ENCODE peak calls at places on chromosomes 2 and 18, in six cellular contexts. One of them, this sample, is unnamed.

GRCh38 chr2:60295591-60295962 is 257.9 kb downstream of the BCL11A start:
- DNase-seq in PC-9: no peak
- DNase-seq in A673: no peak
- DNase-seq in tibial nerve: no peak
- DNase-seq in upper lobe of right lung: no peak
- DNase-seq in IMR-90: no peak
- DNase-seq in this sample: peak; percentile 27

GRCh38 chr2:186328848-186329247 is 157.2 kb upstream of the ZC3H15 start:
- DNase-seq in PC-9: no peak
- DNase-seq in A673: no peak
- DNase-seq in tibial nerve: no peak
- DNase-seq in upper lobe of right lung: no peak
- DNase-seq in IMR-90: no peak
- DNase-seq in this sample: no peak

GRCh38 chr18:56322403-56322802 is 316.0 kb downstream of the TXNL1 start:
- DNase-seq in PC-9: no peak
- DNase-seq in A673: no peak
- DNase-seq in tibial nerve: no peak
- DNase-seq in upper lobe of right lung: no peak
- DNase-seq in IMR-90: no peak
- DNase-seq in this sample: no peak

GRCh38 chr2:77169426-77169825 is 352.8 kb downstream of the LRRTM4 start:
- DNase-seq in PC-9: no peak
- DNase-seq in A673: no peak
- DNase-seq in tibial nerve: no peak
- DNase-seq in upper lobe of right lung: no peak
- DNase-seq in IMR-90: no peak
- DNase-seq in this sample: no peak

GRCh38 chr2:201420442-201421113 is 30.7 kb downstream of the TRAK2 start:
- DNase-seq in PC-9: no peak
- DNase-seq in A673: no peak
- DNase-seq in tibial nerve: no peak
- DNase-seq in upper lobe of right lung: no peak
- DNase-seq in IMR-90: peak; percentile 80
- DNase-seq in this sample: no peak

GRCh38 chr2:176612736-176613135 is 343.5 kb downstream of the MTX2 start:
- DNase-seq in PC-9: peak; percentile 69
- DNase-seq in A673: peak; percentile 40
- DNase-seq in tibial nerve: no peak
- DNase-seq in upper lobe of right lung: no peak
- DNase-seq in IMR-90: no peak
- DNase-seq in this sample: no peak

GRCh38 chr2:174985624-174986023 is 19.6 kb downstream of the CHN1 start:
- DNase-seq in PC-9: no peak
- DNase-seq in A673: peak; percentile 56
- DNase-seq in tibial nerve: no peak
- DNase-seq in upper lobe of right lung: no peak
- DNase-seq in IMR-90: peak; percentile 65
- DNase-seq in this sample: no peak

GRCh38 chr2:182132605-182133004 is 147.0 kb downstream of the PPP1R1C start:
- DNase-seq in PC-9: no peak
- DNase-seq in A673: peak; percentile 18
- DNase-seq in tibial nerve: no peak
- DNase-seq in upper lobe of right lung: no peak
- DNase-seq in IMR-90: peak; percentile 53
- DNase-seq in this sample: no peak

GRCh38 chr2:185130685-185131084 is 532.4 kb downstream of the ZNF804A start:
- DNase-seq in PC-9: no peak
- DNase-seq in A673: no peak
- DNase-seq in tibial nerve: no peak
- DNase-seq in upper lobe of right lung: no peak
- DNase-seq in IMR-90: no peak
- DNase-seq in this sample: no peak

GRCh38 chr2:239690651-239691631 is 290.1 kb upstream of the HDAC4 start:
- DNase-seq in PC-9: no peak
- DNase-seq in A673: no peak
- DNase-seq in tibial nerve: no peak
- DNase-seq in upper lobe of right lung: no peak
- DNase-seq in IMR-90: no peak
- DNase-seq in this sample: peak; percentile 54

DNA sequence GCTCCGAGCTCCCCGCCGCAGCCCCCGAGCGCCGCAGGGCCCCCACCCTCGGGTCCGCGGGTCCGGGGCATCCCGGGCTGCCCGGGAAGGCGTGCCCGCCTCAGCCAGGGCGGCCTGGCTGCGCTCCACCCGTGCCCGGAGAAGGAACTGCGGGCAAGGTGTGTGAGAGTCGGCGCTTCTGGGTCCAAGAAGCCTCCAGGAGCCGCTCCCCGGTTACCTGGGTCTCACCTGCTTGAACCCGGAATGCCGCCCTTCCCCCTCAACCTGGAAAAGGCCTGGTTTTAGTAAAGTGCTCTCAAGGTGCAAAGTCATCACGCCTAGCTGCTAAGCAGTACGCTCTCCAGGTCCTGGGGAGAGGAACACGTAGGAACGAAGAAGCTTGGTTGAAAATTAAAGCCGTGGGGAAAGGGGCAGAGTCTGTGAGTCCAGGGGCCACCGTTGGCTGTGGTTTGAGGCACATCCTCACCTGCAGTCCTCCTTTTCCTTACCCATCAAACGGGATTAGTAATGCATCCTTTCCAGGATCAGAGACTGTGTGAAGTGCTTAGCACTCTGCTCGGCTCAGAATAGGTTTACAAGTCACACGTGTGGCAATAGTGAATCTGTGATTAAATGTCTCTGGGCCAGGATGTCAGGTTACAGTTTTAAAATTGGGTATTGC is 1.2 kb downstream of the ASAP2 start:
- DNase-seq in PC-9: peak; percentile 53
- DNase-seq in A673: peak; percentile 38
- DNase-seq in tibial nerve: no peak
- DNase-seq in upper lobe of right lung: peak; percentile 81
- DNase-seq in IMR-90: no peak
- DNase-seq in this sample: no peak
- H3K27ac ChIP-seq in PC-9: peak overlapping the region; percentile 74
- H3K27ac ChIP-seq in A673: peak overlapping the region; percentile 86
- H3K27ac ChIP-seq in tibial nerve: peak overlapping the region; percentile 95
- H3K27ac ChIP-seq in upper lobe of right lung: peak overlapping the region; percentile 78
- H3K27ac ChIP-seq in IMR-90: peak overlapping the region; percentile 80
- H3K27ac ChIP-seq in this sample: no peak overlapping the region

GRCh38 chr2:190486037-190486623 is 48.4 kb downstream of the NEMP2 start:
- DNase-seq in PC-9: no peak
- DNase-seq in A673: no peak
- DNase-seq in tibial nerve: no peak
- DNase-seq in upper lobe of right lung: no peak
- DNase-seq in IMR-90: no peak
- DNase-seq in this sample: no peak

GRCh38 chr2:190477563-190478454 is 56.7 kb downstream of the NEMP2 start:
- DNase-seq in PC-9: no peak
- DNase-seq in A673: no peak
- DNase-seq in tibial nerve: no peak
- DNase-seq in upper lobe of right lung: no peak
- DNase-seq in IMR-90: peak; percentile 34
- DNase-seq in this sample: no peak

GRCh38 chr2:190478572-190478971 is 56.0 kb downstream of the NEMP2 start:
- DNase-seq in PC-9: no peak
- DNase-seq in A673: no peak
- DNase-seq in tibial nerve: no peak
- DNase-seq in upper lobe of right lung: no peak
- DNase-seq in IMR-90: no peak
- DNase-seq in this sample: no peak

GRCh38 chr2:190482441-190482840 is 52.1 kb downstream of the NEMP2 start:
- DNase-seq in PC-9: no peak
- DNase-seq in A673: no peak
- DNase-seq in tibial nerve: no peak
- DNase-seq in upper lobe of right lung: no peak
- DNase-seq in IMR-90: peak; percentile 34
- DNase-seq in this sample: no peak

DNA sequence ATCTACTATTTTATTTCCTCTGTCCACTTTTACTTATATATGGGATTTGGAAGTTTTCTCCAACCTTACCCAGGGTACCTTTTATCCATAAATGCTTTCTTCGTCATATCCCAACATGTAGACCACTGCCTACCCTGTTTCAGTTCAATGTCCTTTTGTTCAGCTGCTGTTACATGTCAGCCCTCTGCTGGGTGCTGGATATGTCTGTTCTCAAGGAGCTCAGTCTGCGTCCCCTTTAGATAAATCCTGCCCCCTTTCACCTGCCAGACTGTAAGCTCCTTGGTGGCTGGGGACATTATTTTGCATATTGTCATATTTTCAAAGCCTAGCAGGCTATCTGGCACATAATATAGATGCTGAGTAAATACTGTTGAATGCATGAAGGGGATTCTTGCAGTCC is 53.2 kb downstream of the NEMP2 start:
- DNase-seq in PC-9: no peak
- DNase-seq in A673: no peak
- DNase-seq in tibial nerve: no peak
- DNase-seq in upper lobe of right lung: no peak
- DNase-seq in IMR-90: no peak
- DNase-seq in this sample: peak; percentile 66
- H3K27ac ChIP-seq in PC-9: no peak overlapping the region
- H3K27ac ChIP-seq in A673: no peak overlapping the region
- H3K27ac ChIP-seq in tibial nerve: no peak overlapping the region
- H3K27ac ChIP-seq in upper lobe of right lung: no peak overlapping the region
- H3K27ac ChIP-seq in IMR-90: no peak overlapping the region
- H3K27ac ChIP-seq in this sample: peak overlapping the region; percentile 83

GRCh38 chr2:113175101-113175628 is 1.4 kb downstream of the PSD4 start:
- DNase-seq in PC-9: no peak
- DNase-seq in A673: no peak
- DNase-seq in tibial nerve: no peak
- DNase-seq in upper lobe of right lung: no peak
- DNase-seq in IMR-90: no peak
- DNase-seq in this sample: no peak
- H3K27ac ChIP-seq in PC-9: no peak overlapping the region
- H3K27ac ChIP-seq in A673: no peak overlapping the region
- H3K27ac ChIP-seq in tibial nerve: no peak overlapping the region
- H3K27ac ChIP-seq in upper lobe of right lung: peak overlapping the region; percentile 73
- H3K27ac ChIP-seq in IMR-90: no peak overlapping the region
- H3K27ac ChIP-seq in this sample: no peak overlapping the region

GRCh38 chr2:200356794-200357472 is 50.4 kb downstream of the SPATS2L start:
- DNase-seq in PC-9: no peak
- DNase-seq in A673: no peak
- DNase-seq in tibial nerve: no peak
- DNase-seq in upper lobe of right lung: no peak
- DNase-seq in IMR-90: peak; percentile 78
- DNase-seq in this sample: no peak

GRCh38 chr2:200354823-200355751 is 48.6 kb downstream of the SPATS2L start:
- DNase-seq in PC-9: no peak
- DNase-seq in A673: no peak
- DNase-seq in tibial nerve: no peak
- DNase-seq in upper lobe of right lung: no peak
- DNase-seq in IMR-90: no peak
- DNase-seq in this sample: no peak

GRCh38 chr2:200357845-200358244 is 51.4 kb downstream of the SPATS2L start:
- DNase-seq in PC-9: no peak
- DNase-seq in A673: no peak
- DNase-seq in tibial nerve: no peak
- DNase-seq in upper lobe of right lung: no peak
- DNase-seq in IMR-90: no peak
- DNase-seq in this sample: no peak

GRCh38 chr2:200353873-200354272 is 47.4 kb downstream of the SPATS2L start:
- DNase-seq in PC-9: no peak
- DNase-seq in A673: no peak
- DNase-seq in tibial nerve: no peak
- DNase-seq in upper lobe of right lung: no peak
- DNase-seq in IMR-90: no peak
- DNase-seq in this sample: no peak

GRCh38 chr2:200356306-200356705 is 49.8 kb downstream of the SPATS2L start:
- DNase-seq in PC-9: no peak
- DNase-seq in A673: no peak
- DNase-seq in tibial nerve: no peak
- DNase-seq in upper lobe of right lung: no peak
- DNase-seq in IMR-90: peak; percentile 53
- DNase-seq in this sample: no peak
- H3K27ac ChIP-seq in PC-9: no peak overlapping the region
- H3K27ac ChIP-seq in A673: no peak overlapping the region
- H3K27ac ChIP-seq in tibial nerve: no peak overlapping the region
- H3K27ac ChIP-seq in upper lobe of right lung: no peak overlapping the region
- H3K27ac ChIP-seq in IMR-90: peak overlapping the region; percentile 80
- H3K27ac ChIP-seq in this sample: no peak overlapping the region

DNA sequence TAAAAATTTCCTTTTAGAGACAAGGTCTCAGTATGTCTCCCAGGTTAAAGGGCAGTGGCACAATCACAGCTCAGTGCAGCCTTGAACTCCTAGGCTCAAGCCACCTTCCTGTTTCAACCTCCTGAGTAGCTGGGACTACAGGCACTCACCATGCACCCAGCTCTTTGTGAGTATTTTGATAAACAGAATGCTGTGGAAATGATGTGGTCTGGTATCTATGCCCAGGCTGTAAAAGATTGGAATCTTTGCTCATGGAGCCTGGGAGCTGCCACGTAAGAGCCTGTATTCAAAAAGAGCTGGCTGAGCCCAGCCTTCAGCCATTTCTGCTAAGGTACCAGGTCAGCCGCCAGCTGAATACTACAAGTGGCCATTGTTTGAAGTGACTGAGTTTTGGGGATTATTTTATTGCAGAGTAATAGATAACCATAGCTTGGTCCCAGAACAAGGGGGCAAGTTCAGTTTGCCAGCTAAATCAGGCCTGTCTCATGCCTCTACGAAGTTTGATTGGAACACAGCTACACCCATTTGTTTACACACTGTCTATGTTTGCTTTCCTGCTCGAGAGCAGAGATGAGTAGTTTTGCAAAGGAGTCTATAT is 21.3 kb upstream of the ARL5A start:
- DNase-seq in PC-9: no peak
- DNase-seq in A673: no peak
- DNase-seq in tibial nerve: no peak
- DNase-seq in upper lobe of right lung: no peak
- DNase-seq in IMR-90: no peak
- DNase-seq in this sample: no peak
- H3K27ac ChIP-seq in PC-9: no peak overlapping the region
- H3K27ac ChIP-seq in A673: no peak overlapping the region
- H3K27ac ChIP-seq in tibial nerve: no peak overlapping the region
- H3K27ac ChIP-seq in upper lobe of right lung: no peak overlapping the region
- H3K27ac ChIP-seq in IMR-90: no peak overlapping the region
- H3K27ac ChIP-seq in this sample: no peak overlapping the region

DNA sequence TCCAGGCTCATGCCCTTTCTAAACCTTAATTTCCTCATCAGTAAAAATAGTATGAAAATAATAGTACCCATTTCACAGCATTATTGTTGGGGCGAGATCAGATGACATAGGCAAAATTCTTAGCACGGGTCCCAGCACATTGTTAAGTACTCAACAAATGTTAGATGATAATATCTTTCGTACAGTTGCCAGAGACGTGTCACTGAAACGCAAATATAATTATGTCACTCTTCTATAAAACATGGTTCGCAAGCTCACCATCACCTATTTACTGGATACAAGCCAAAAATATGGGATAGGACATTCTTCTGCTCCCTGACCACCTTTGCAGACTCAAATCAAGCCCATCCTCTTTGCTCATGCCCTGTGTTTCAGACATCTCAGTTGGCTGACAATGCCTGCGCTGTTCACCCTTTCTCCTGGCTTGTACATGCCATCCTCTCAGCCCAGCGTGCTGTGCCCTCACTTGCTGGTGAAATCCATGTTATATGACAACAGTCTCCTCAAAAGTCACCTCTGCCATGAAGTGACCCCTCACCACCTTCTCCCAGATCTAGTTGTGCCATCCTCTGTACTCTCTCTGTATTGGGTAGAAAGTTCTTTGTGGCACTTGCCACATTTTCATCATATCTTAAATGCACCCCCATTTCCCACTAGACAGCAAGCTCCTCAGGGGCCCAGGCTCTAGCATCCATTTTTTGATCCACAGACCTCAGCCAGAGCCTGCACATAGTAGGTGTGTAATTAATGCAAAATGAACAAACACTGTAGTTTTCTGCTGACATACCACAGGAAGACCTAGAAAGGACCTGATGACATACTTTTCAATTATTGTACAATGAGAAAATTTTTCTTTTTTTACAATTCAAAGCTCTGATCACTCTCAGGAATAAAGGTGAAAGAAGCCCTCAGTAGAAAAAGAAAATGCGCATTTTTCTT is 23.0 kb downstream of the ZEB2 start:
- DNase-seq in PC-9: no peak
- DNase-seq in A673: no peak
- DNase-seq in tibial nerve: no peak
- DNase-seq in upper lobe of right lung: no peak
- DNase-seq in IMR-90: no peak
- DNase-seq in this sample: no peak
- H3K27ac ChIP-seq in PC-9: no peak overlapping the region
- H3K27ac ChIP-seq in A673: peak overlapping the region; percentile 40
- H3K27ac ChIP-seq in tibial nerve: peak overlapping the region; percentile 85
- H3K27ac ChIP-seq in upper lobe of right lung: peak overlapping the region; percentile 5
- H3K27ac ChIP-seq in IMR-90: no peak overlapping the region
- H3K27ac ChIP-seq in this sample: peak overlapping the region; percentile 85